ENCODE peak calls at places on chromosomes 11 and 22, in six cellular contexts. J is naive thymus-derived CD8-positive, alpha-beta T cell; G is ACHN; V is non-pigmented ciliary epithelial cell; T is ELF-1; S is stimulated activated CD4-positive, alpha-beta T cell treated with anti-CD3 and anti-CD28 coated beads, Interleukin-1b, Interleukin-23, amount 100 ng/mL, for 24 hours. E is an unnamed sample.

GRCh38 chr11:91194551-91194950 is 971.7 kb upstream of the CHORDC1 start:
- DNase-seq in V (no peak), T (no peak), J (no peak), S (no peak), G (no peak), E (no peak)

GRCh38 chr11:37450613-37451012 is 852.6 kb upstream of the RAG2 start:
- DNase-seq in V (no peak), S (no peak), T (no peak), G (no peak), J (no peak), E (no peak)

GRCh38 chr22:28282346-28282745 is 363.3 kb upstream of the PITPNB start:
- DNase-seq in T (no peak), S (no peak), G (no peak), J (no peak), V (peak; percentile 6), E (no peak)

GRCh38 chr22:36328635-36329216 is 59.0 kb downstream of the MYH9 start:
- DNase-seq in V (peak; percentile 70), G (peak; percentile 97), J (no peak), T (peak; percentile 42), S (no peak), E (no peak)

GRCh38 chr11:75565221-75565814 is 3.3 kb downstream of the SERPINH1 start:
- DNase-seq in S (no peak), J (no peak), G (peak; percentile 71), T (peak; percentile 87), V (no peak), E (no peak)

GRCh38 chr22:35103756-35104155 is 37.8 kb downstream of the ISX start:
- DNase-seq in J (no peak), V (no peak), S (no peak), T (peak; percentile 10), G (no peak), E (no peak)

GRCh38 chr11:75174348-75174747 is 23.4 kb downstream of the SLCO2B1 start:
- DNase-seq in V (no peak), G (no peak), S (no peak), T (no peak), J (no peak), E (no peak)

GRCh38 chr11:114251797-114252327 is 44.3 kb upstream of the NNMT start:
- DNase-seq in T (peak; percentile 26), G (no peak), J (no peak), S (no peak), V (no peak), E (no peak)

GRCh38 chr11:129023968-129024676 is 81.5 kb upstream of the TP53AIP1 start:
- DNase-seq in G (no peak), S (no peak), J (no peak), V (no peak), T (peak; percentile 81), E (peak; percentile 41)

GRCh38 chr22:27197618-27198017 is 540.2 kb downstream of the MIAT start:
- DNase-seq in V (no peak), G (no peak), J (no peak), S (no peak), T (no peak), E (no peak)

GRCh38 chr11:113176971-113177370 is 137.4 kb upstream of the TTC12 start:
- DNase-seq in G (no peak), J (no peak), S (no peak), V (peak; percentile 69), T (no peak), E (no peak)

GRCh38 chr22:31162015-31162765 is 2.2 kb downstream of the RNF185 start:
- DNase-seq in S (no peak), J (no peak), V (no peak), G (no peak), T (no peak), E (no peak)

GRCh38 chr11:106275151-106275550 is 197.7 kb downstream of the AASDHPPT start:
- DNase-seq in T (no peak), G (no peak), V (no peak), J (no peak), S (no peak), E (no peak)

GRCh38 chr22:42969348-42969975 is 45.5 kb downstream of the PACSIN2 start:
- DNase-seq in J (no peak), V (peak; percentile 78), T (no peak), S (no peak), G (no peak), E (no peak)

GRCh38 chr11:91871791-91872190 is 352.8 kb upstream of the FAT3 start:
- DNase-seq in V (no peak), T (no peak), J (no peak), S (no peak), G (no peak), E (no peak)

GRCh38 chr11:119415966-119416365 is 7.0 kb downstream of the THY1 start:
- DNase-seq in S (no peak), T (no peak), G (no peak), V (no peak), J (no peak), E (no peak)

GRCh38 chr11:33195391-33196190 is 34.3 kb upstream of the CSTF3 start:
- DNase-seq in J (no peak), T (no peak), G (no peak), S (no peak), V (no peak), E (no peak)

GRCh38 chr22:44037519-44038370 is 13.6 kb downstream of the PARVB start:
- DNase-seq in J (no peak), G (peak; percentile 83), T (peak; percentile 35), S (no peak), V (peak; percentile 81), E (peak; percentile 78)

GRCh38 chr11:5992604-5993251 is 5.9 kb upstream of the OR52L1 start:
- DNase-seq in S (no peak), G (peak; percentile 8), V (no peak), J (no peak), T (peak; percentile 16), E (no peak)

GRCh38 chr22:38707346-38707745 is 1.6 kb downstream of the GTPBP1 start:
- DNase-seq in V (no peak), J (no peak), G (peak; percentile 8), S (no peak), T (no peak), E (no peak)

GRCh38 chr11:74730601-74731260 is 495 bp downstream of the CHRDL2 start:
- DNase-seq in G (no peak), V (no peak), S (no peak), J (no peak), T (no peak), E (no peak)

GRCh38 chr11:112605093-112605666 is 344.5 kb upstream of the PLET1 start:
- DNase-seq in T (no peak), J (no peak), S (no peak), G (no peak), V (no peak), E (no peak)

GRCh38 chr11:15073361-15074205 is at the start of gene CALCB:
- DNase-seq in S (no peak), J (peak; percentile 8), G (peak; percentile 4), T (peak; percentile 62), V (no peak), E (no peak)

GRCh38 chr22:48931452-48931851 is 896.2 kb downstream of the BRD1 start:
- DNase-seq in V (no peak), J (no peak), T (no peak), S (no peak), G (no peak), E (no peak)

GRCh38 chr11:74380746-74381439 is 17.3 kb downstream of the PGM2L1 start:
- DNase-seq in S (no peak), J (no peak), T (no peak), G (peak; percentile 3), V (no peak), E (no peak)

GRCh38 chr11:8067567-8067928 is 13.5 kb upstream of the TUB start:
- DNase-seq in T (no peak), J (no peak), V (no peak), G (no peak), S (no peak), E (no peak)

GRCh38 chr11:61586792-61587430 is 6.0 kb upstream of the SYT7 start:
- DNase-seq in T (peak; percentile 88), S (no peak), G (no peak), V (no peak), J (no peak), E (no peak)

GRCh38 chr11:116329354-116330090 is 443.3 kb downstream of the BUD13 start:
- DNase-seq in S (no peak), G (no peak), T (no peak), V (no peak), J (no peak), E (no peak)

GRCh38 chr22:45131749-45132148 is 32.0 kb upstream of the NUP50 start:
- DNase-seq in V (no peak), T (no peak), J (no peak), G (no peak), S (no peak), E (no peak)

GRCh38 chr11:61778920-61779650 is 13.3 kb downstream of the TMEM258 start:
- DNase-seq in S (no peak), V (no peak), G (no peak), J (no peak), T (no peak), E (no peak)

GRCh38 chr22:26847816-26848215 is 190.4 kb downstream of the MIAT start:
- DNase-seq in J (no peak), T (no peak), S (no peak), V (no peak), G (no peak), E (no peak)

GRCh38 chr11:87359401-87359800 is 321.7 kb downstream of the TMEM135 start:
- DNase-seq in T (no peak), V (no peak), S (no peak), G (no peak), J (no peak), E (no peak)

GRCh38 chr11:81129618-81130017 is 1604.0 kb downstream of the FAM181B start:
- DNase-seq in T (no peak), G (no peak), S (no peak), V (no peak), J (no peak), E (no peak)

GRCh38 chr11:20097319-20098221 is 62.7 kb downstream of the DBX1 start:
- DNase-seq in J (no peak), T (no peak), V (peak; percentile 83), S (no peak), G (no peak), E (peak; percentile 43)

GRCh38 chr11:80096736-80097135 is 655.9 kb upstream of the TENM4 start:
- DNase-seq in V (peak; percentile 67), J (no peak), S (no peak), T (no peak), G (peak; percentile 97), E (peak; percentile 13)

GRCh38 chr11:111069076-111069475 is 176.4 kb upstream of the POU2AF2 start:
- DNase-seq in S (no peak), G (peak; percentile 3), J (no peak), T (peak; percentile 37), V (no peak), E (peak; percentile 87)

GRCh38 chr11:15192007-15192556 is 77.4 kb downstream of the INSC start:
- DNase-seq in T (no peak), J (no peak), G (no peak), V (no peak), S (no peak), E (no peak)

GRCh38 chr22:47294222-47294532 is 531.7 kb downstream of the TBC1D22A start:
- DNase-seq in T (no peak), J (no peak), S (no peak), V (no peak), G (no peak), E (no peak)